ENCODE peak calls at places on chromosomes 11 and 22, in four cellular contexts. W is stomach, U is tibial nerve, Y is H1. F is an unnamed sample.

GRCh38 chr11:122108192-122108799 is 7.7 kb downstream of the BLID start:
- DNase-seq in U (peak; percentile 52), Y (no peak), W (no peak), F (no peak)

GRCh38 chr11:128868851-128869671 is 2.0 kb upstream of the KCNJ1 start:
- DNase-seq in W (no peak), U (no peak), Y (no peak), F (no peak)

GRCh38 chr11:128451651-128452470 is 135.5 kb downstream of the ETS1 start:
- DNase-seq in U (peak; percentile 47), W (peak; percentile 45), Y (no peak), F (peak; percentile 38)

GRCh38 chr11:19666951-19667350 is 45.7 kb upstream of the NAV2 start:
- DNase-seq in Y (no peak), W (no peak), U (no peak), F (no peak)

GRCh38 chr11:69587454-69588081 is 53.4 kb upstream of the CCND1 start:
- DNase-seq in U (no peak), W (no peak), Y (no peak), F (no peak)

GRCh38 chr11:45858751-45859398 is 11.6 kb downstream of the CRY2 start:
- DNase-seq in U (no peak), Y (no peak), W (no peak), F (no peak)

GRCh38 chr11:22703561-22703960 is 37.1 kb downstream of the GAS2 start:
- DNase-seq in Y (no peak), W (no peak), U (no peak), F (no peak)

GRCh38 chr11:121669422-121669821 is 216.7 kb upstream of the SORL1-AS1 start:
- DNase-seq in U (no peak), Y (no peak), W (no peak), F (no peak)

DNA sequence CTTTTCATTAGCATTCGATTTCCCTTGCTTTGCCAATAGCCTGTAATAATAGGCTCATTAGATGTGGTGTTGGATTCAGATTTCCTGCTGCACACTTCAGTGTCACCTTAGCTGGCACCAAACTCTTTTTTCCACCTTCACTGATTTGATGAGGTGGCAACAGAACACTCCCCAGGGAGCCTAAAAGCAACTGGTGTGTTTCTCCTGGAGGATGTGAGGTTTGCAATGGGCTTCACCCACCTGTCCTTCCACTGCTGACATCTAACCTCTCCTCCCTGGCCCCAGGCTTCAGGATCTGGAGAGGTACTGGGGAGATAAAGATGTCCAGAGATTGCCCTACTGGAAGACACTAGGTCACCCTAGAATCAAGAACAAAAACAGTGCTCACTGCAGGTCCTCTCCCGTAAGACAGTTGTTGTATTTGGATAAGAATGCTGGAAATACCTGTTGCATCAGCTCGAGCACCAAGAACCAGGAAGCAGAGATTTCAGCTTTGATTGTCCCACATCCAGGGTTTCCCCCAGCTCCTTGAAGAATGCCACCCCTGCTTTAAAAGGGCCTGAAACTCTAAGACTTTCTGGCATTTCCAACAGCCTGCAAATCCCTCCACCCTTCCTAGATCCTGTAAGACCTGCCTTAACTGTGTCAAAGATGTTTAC is 96.9 kb downstream of the SLC1A2 start:
- DNase-seq in U (no peak), W (no peak), Y (no peak), F (no peak)
- H3K27ac ChIP-seq in U (no peak overlapping the region), W (no peak overlapping the region), Y (no peak overlapping the region), F (no peak overlapping the region)

GRCh38 chr11:70863988-70864387 is 388.4 kb downstream of the SHANK2 start:
- DNase-seq in W (no peak), Y (no peak), U (no peak), F (no peak)
- TF ChIP-seq EP300 in W (no peak), Y (no peak), U (no peak), F (no peak)

DNA sequence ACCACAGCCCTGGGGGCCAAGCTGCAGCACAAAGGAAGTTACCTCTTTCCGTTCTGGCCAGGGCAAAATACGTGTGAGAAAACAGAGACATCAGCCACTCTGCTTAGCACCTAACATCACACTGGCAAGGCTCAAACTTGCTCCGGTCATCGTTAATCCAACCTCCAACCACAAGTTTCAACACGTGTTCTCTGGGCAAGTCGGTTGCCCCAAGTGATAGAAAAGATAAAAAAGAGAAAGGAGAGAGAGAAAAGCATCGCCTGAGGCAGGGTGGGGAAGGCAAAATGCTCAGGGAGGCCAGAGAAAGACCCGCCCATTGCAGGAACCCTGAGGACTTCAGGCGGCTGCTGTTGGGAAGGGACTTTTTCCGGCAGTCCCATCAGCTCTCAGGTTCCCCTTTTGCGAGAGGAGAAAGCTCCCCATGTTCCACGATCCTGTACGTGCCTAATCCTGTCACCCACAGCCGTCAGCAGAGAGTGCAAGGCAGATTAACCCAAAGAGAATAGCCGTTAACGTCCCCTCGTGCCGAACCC is 18.5 kb upstream of the B4GALNT4 start:
- DNase-seq in W (no peak), U (no peak), Y (no peak), F (no peak)
- H3K4me1 ChIP-seq in W (peaks cover 40% of the 10 kb centered on the region), U (peaks cover 3% of the 10 kb centered on the region), Y (peaks cover 7% of the 10 kb centered on the region), F (peaks cover 18% of the 10 kb centered on the region)

GRCh38 chr11:83713701-83714100 is 427.5 kb upstream of the CCDC90B start:
- DNase-seq in Y (no peak), U (peak; percentile 22), W (peak; percentile 34), F (no peak)

GRCh38 chr11:83717551-83717950 is 431.4 kb upstream of the CCDC90B start:
- DNase-seq in W (no peak), U (no peak), Y (no peak), F (no peak)

GRCh38 chr11:83720675-83721074 is 434.5 kb upstream of the CCDC90B start:
- DNase-seq in W (no peak), Y (no peak), U (no peak), F (no peak)

GRCh38 chr11:83711035-83711630 is 425.0 kb upstream of the CCDC90B start:
- DNase-seq in Y (no peak), W (no peak), U (no peak), F (no peak)

GRCh38 chr11:83715927-83716525 is 429.9 kb upstream of the CCDC90B start:
- DNase-seq in Y (no peak), W (no peak), U (no peak), F (no peak)
- H3K27ac ChIP-seq in Y (no peak overlapping the region), W (no peak overlapping the region), U (no peak overlapping the region), F (no peak overlapping the region)

DNA sequence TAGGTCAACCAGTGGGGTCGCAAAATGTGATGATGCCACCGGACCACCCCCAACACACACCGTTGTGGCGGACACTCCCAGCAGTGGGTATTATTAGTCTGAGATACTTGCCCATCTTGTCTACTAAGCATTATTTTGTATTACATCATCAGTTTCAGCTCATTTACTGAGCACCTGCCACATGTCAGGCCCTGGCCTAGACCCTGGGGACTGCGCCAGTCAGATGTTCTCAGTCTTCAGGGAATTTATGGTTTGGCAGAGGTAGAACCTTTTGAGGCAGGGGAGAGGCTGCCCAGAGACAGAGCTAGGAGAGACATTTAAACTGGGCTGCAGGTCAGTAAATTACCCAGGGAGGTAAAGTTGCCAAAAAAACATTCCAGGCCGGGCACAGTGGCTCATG is 43.1 kb upstream of the GCAT start:
- DNase-seq in Y (no peak), W (no peak), U (no peak), F (no peak)
- TF ChIP-seq EP300 in Y (no peak), W (no peak), U (no peak), F (no peak)

DNA sequence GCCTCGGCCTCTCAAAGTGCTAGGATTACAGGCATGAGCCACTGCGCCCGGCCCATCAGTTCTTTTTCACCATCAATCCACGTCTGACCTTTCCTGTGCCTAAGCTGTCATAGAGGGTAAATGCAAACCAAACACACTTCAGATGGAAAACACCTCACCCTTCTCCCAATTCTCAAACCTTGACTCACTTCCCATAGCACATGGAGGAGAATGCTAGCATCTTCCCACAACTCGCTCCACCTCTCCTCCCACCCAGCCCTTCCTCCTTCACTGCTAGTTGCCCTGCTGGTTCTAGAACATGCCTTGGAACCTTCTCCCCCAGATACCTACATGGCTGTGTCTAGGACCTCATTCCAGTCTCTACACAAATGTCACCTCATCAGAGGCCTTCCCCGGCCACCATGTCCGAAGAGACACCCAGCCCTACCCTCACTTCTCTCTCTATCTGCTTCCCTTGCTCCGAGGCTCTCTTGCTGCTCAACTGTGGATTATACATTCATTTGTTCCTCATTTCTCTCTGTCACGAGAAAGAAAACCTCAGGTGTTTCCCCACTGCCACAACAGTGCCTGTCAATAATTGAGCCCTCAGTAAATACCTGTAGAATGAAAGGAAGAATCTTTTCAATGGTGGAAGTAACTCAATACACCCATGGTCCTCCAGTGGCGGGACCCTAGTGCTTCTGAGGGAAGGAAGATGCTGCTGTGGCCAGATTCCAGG is 21.3 kb upstream of the NCF4 start:
- DNase-seq in W (no peak), U (no peak), Y (no peak), F (no peak)
- H3K4me1 ChIP-seq in W (no peaks in the 10 kb centered on the region), U (no peaks in the 10 kb centered on the region), Y (no peaks in the 10 kb centered on the region), F (no peaks in the 10 kb centered on the region)

F was measured in transverse colon.